ENCODE peak calls at places on chromosomes 11 and 22, in seven cellular contexts. X is NCI-H774; H is HEK293T; B is HCEC 1CT; O is T follicular helper cell; G is stimulated activated CD4-positive, alpha-beta T cell treated with anti-CD3 and anti-CD28 coated beads, Interleukin-1b, Interleukin-23, amount 100 ng/mL, for 1 hour; J is cardiac muscle cell. Q is an unnamed sample.

GRCh38 chr22:50244420-50245213 is at the start of gene TUBGCP6:
- DNase-seq in X (peak), H (peak), B (peak), G (peak), J (peak), O (peak), Q (peak)

GRCh38 chr22:26618487-26618886 is 660 bp upstream of the CRYBB1 start:
- DNase-seq in H (no peak), B (no peak), X (no peak), O (no peak), J (no peak), G (no peak), Q (no peak)

GRCh38 chr11:122628691-122629555 is 26.6 kb upstream of the UBASH3B start:
- DNase-seq in G (peak), O (peak), X (no peak), B (peak), H (peak), J (peak), Q (peak)

GRCh38 chr22:35306350-35306967 is 6.8 kb downstream of the TOM1 start:
- DNase-seq in G (no peak), B (no peak), X (no peak), O (no peak), J (no peak), H (no peak), Q (no peak)

GRCh38 chr11:128711136-128711535 is 17.3 kb downstream of the FLI1 start:
- DNase-seq in O (no peak), X (no peak), G (no peak), J (peak), B (peak), H (no peak), Q (no peak)

GRCh38 chr11:32374261-32374711 is 61.1 kb downstream of the WT1 start:
- DNase-seq in J (peak), B (peak), X (no peak), O (no peak), H (peak), G (no peak), Q (no peak)

GRCh38 chr22:49151256-49152131 is 676.2 kb downstream of the BRD1 start:
- DNase-seq in O (no peak), J (no peak), X (no peak), H (no peak), B (no peak), G (no peak), Q (no peak)

GRCh38 chr11:8604078-8604723 is 10.2 kb upstream of the STK33 start:
- DNase-seq in J (peak), O (no peak), G (no peak), B (peak), H (peak), X (peak), Q (no peak)

GRCh38 chr11:64181506-64182411 is 4.2 kb upstream of the STIP1 start:
- DNase-seq in X (peak), O (no peak), G (no peak), J (peak), B (peak), H (peak), Q (no peak)

Q was measured in activated T-helper 1 cell treated with anti-CD3 and anti-CD28 coated beads, Interleukin-2, amount 50 U/mL, for 16 hours.